ENCODE peak calls at places on chromosomes 4 and X, in seven cellular contexts. One of them, this sample, is unnamed.
A peak's percentile ranks its signal among the peaks of the same experiment; 100 is the strongest.

GRCh38 chr4:153488006-153488718 is 22.0 kb downstream of the TMEM131L start:
- DNase-seq in K562: no peak
- DNase-seq in SK-N-SH: no peak
- DNase-seq in GM12878: peak; percentile 94
- DNase-seq in H1: peak; percentile 48
- DNase-seq in HCT116: no peak
- DNase-seq in HepG2: no peak
- DNase-seq in this sample: no peak

GRCh38 chr4:151415978-151416377 is 7.0 kb downstream of the FHIP1A start:
- DNase-seq in HCT116: no peak
- DNase-seq in SK-N-SH: no peak
- DNase-seq in H1: no peak
- DNase-seq in GM12878: no peak
- DNase-seq in HepG2: no peak
- DNase-seq in K562: no peak
- DNase-seq in this sample: no peak

GRCh38 chr4:175891863-175892262 is 79.8 kb upstream of the GPM6A start:
- DNase-seq in K562: no peak
- DNase-seq in H1: no peak
- DNase-seq in HepG2: peak; percentile 3
- DNase-seq in GM12878: no peak
- DNase-seq in SK-N-SH: peak; percentile 1
- DNase-seq in HCT116: peak; percentile 38
- DNase-seq in this sample: peak; percentile 45

GRCh38 chrX:46686003-46686645 is 72.8 kb downstream of the SLC9A7 start:
- DNase-seq in H1: no peak
- DNase-seq in GM12878: no peak
- DNase-seq in HCT116: peak; percentile 12
- DNase-seq in SK-N-SH: peak; percentile 41
- DNase-seq in K562: peak; percentile 37
- DNase-seq in HepG2: peak; percentile 11
- DNase-seq in this sample: peak; percentile 42

GRCh38 chrX:24506082-24506481 is 41.0 kb downstream of the PDK3 start:
- DNase-seq in GM12878: peak; percentile 12
- DNase-seq in H1: no peak
- DNase-seq in K562: no peak
- DNase-seq in HCT116: no peak
- DNase-seq in SK-N-SH: no peak
- DNase-seq in HepG2: no peak
- DNase-seq in this sample: peak; percentile 54

GRCh38 chr4:166091146-166091545 is 218.1 kb downstream of the TLL1 start:
- DNase-seq in H1: no peak
- DNase-seq in HepG2: no peak
- DNase-seq in K562: no peak
- DNase-seq in HCT116: no peak
- DNase-seq in GM12878: no peak
- DNase-seq in SK-N-SH: no peak
- DNase-seq in this sample: no peak

GRCh38 chrX:134738986-134739744 is 80.9 kb upstream of the PLAC1 start:
- DNase-seq in HCT116: no peak
- DNase-seq in K562: no peak
- DNase-seq in GM12878: no peak
- DNase-seq in H1: no peak
- DNase-seq in SK-N-SH: no peak
- DNase-seq in HepG2: no peak
- DNase-seq in this sample: no peak

GRCh38 chr4:38723726-38724506 is 58.9 kb downstream of the TLR10 start:
- DNase-seq in SK-N-SH: no peak
- DNase-seq in HepG2: peak; percentile 15
- DNase-seq in GM12878: no peak
- DNase-seq in H1: no peak
- DNase-seq in HCT116: no peak
- DNase-seq in K562: peak; percentile 42
- DNase-seq in this sample: no peak

GRCh38 chrX:63658920-63659319 is 126.1 kb downstream of the ARHGEF9 start:
- DNase-seq in K562: no peak
- DNase-seq in SK-N-SH: no peak
- DNase-seq in HCT116: no peak
- DNase-seq in GM12878: no peak
- DNase-seq in H1: no peak
- DNase-seq in HepG2: no peak
- DNase-seq in this sample: no peak

GRCh38 chr4:150805183-150806025 is 209.7 kb downstream of the LRBA start:
- DNase-seq in K562: no peak
- DNase-seq in HCT116: no peak
- DNase-seq in SK-N-SH: no peak
- DNase-seq in HepG2: peak; percentile 43
- DNase-seq in GM12878: no peak
- DNase-seq in H1: no peak
- DNase-seq in this sample: no peak

GRCh38 chrX:3326721-3327120 is 19.7 kb downstream of the MXRA5 start:
- DNase-seq in HCT116: no peak
- DNase-seq in K562: no peak
- DNase-seq in HepG2: no peak
- DNase-seq in SK-N-SH: no peak
- DNase-seq in GM12878: no peak
- DNase-seq in H1: no peak
- DNase-seq in this sample: no peak

GRCh38 chrX:40176979-40177430 is 79.2 kb upstream of the BCOR start:
- DNase-seq in HepG2: peak; percentile 50
- DNase-seq in H1: peak; percentile 44
- DNase-seq in GM12878: no peak
- DNase-seq in SK-N-SH: peak; percentile 65
- DNase-seq in K562: no peak
- DNase-seq in HCT116: no peak
- DNase-seq in this sample: peak; percentile 38

GRCh38 chr4:109296545-109296944 is 5.9 kb downstream of the COL25A1 start:
- DNase-seq in K562: no peak
- DNase-seq in H1: no peak
- DNase-seq in SK-N-SH: no peak
- DNase-seq in HepG2: no peak
- DNase-seq in HCT116: no peak
- DNase-seq in GM12878: no peak
- DNase-seq in this sample: no peak

DNA sequence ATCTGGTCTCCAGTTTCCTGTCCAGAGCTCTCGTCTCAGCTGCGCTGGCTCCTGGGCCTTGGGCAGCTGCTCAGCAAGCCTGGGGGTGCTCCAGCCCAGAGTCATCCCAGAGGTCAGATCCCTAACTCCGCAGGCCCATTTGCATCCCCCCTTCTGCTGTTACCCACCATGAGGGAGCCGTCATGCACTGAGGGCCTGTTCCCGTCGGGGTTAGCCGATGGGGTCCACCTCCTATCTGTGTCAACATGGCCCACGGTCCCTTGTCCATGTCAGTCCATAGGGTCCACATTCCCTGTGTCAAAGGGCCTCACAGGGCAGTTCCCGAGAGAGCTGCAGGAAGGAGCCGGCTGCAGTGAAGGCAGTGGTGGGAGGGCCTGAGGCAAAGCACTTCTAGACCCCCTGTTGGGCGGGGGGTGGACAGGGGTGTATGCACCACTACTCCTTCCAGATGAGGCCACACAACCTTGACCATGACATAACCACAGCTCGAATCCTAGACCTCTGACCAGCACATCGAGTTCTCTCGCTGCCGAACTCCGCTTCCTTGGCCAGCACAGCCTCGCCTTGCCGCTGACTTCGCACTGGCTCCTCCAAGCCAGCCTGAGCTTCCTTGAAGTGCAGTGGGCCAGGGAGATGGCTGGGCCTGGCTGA is 24.9 kb downstream of the WDR1 start:
- DNase-seq in SK-N-SH: no peak
- DNase-seq in HCT116: no peak
- DNase-seq in K562: no peak
- DNase-seq in HepG2: no peak
- DNase-seq in GM12878: no peak
- DNase-seq in H1: no peak
- DNase-seq in this sample: no peak
- TF ChIP-seq JUND in SK-N-SH: no peak
- TF ChIP-seq JUND in HCT116: no peak
- TF ChIP-seq JUND in K562: no peak
- TF ChIP-seq JUND in HepG2: no peak
- TF ChIP-seq JUND in GM12878: no peak
- TF ChIP-seq JUND in H1: no peak
- TF ChIP-seq JUND in this sample: no peak

GRCh38 chrX:110791206-110791605 is 4.4 kb downstream of the CHRDL1 start:
- DNase-seq in SK-N-SH: no peak
- DNase-seq in HepG2: no peak
- DNase-seq in H1: no peak
- DNase-seq in HCT116: no peak
- DNase-seq in K562: no peak
- DNase-seq in GM12878: no peak
- DNase-seq in this sample: no peak

GRCh38 chrX:110786486-110786885 is 9.1 kb downstream of the CHRDL1 start:
- DNase-seq in HCT116: no peak
- DNase-seq in SK-N-SH: no peak
- DNase-seq in H1: no peak
- DNase-seq in HepG2: no peak
- DNase-seq in K562: no peak
- DNase-seq in GM12878: no peak
- DNase-seq in this sample: no peak
- TF ChIP-seq JUND in HCT116: no peak
- TF ChIP-seq JUND in SK-N-SH: no peak
- TF ChIP-seq JUND in H1: no peak
- TF ChIP-seq JUND in HepG2: no peak
- TF ChIP-seq JUND in K562: no peak
- TF ChIP-seq JUND in GM12878: no peak
- TF ChIP-seq JUND in this sample: no peak

GRCh38 chr4:185915271-185915670 is 103.3 kb upstream of the SORBS2 start:
- DNase-seq in SK-N-SH: no peak
- DNase-seq in K562: no peak
- DNase-seq in HepG2: no peak
- DNase-seq in H1: no peak
- DNase-seq in GM12878: no peak
- DNase-seq in HCT116: no peak
- DNase-seq in this sample: no peak

GRCh38 chr4:185909959-185910358 is 98.0 kb upstream of the SORBS2 start:
- DNase-seq in HepG2: no peak
- DNase-seq in HCT116: no peak
- DNase-seq in SK-N-SH: no peak
- DNase-seq in H1: no peak
- DNase-seq in GM12878: no peak
- DNase-seq in K562: no peak
- DNase-seq in this sample: no peak

GRCh38 chr4:185911556-185912064 is 99.6 kb upstream of the SORBS2 start:
- DNase-seq in H1: no peak
- DNase-seq in GM12878: no peak
- DNase-seq in K562: no peak
- DNase-seq in HCT116: no peak
- DNase-seq in HepG2: no peak
- DNase-seq in SK-N-SH: peak; percentile 71
- DNase-seq in this sample: no peak

GRCh38 chr4:185914583-185915199 is 102.7 kb upstream of the SORBS2 start:
- DNase-seq in K562: no peak
- DNase-seq in H1: no peak
- DNase-seq in SK-N-SH: peak; percentile 33
- DNase-seq in HepG2: peak; percentile 72
- DNase-seq in GM12878: no peak
- DNase-seq in HCT116: no peak
- DNase-seq in this sample: no peak

DNA sequence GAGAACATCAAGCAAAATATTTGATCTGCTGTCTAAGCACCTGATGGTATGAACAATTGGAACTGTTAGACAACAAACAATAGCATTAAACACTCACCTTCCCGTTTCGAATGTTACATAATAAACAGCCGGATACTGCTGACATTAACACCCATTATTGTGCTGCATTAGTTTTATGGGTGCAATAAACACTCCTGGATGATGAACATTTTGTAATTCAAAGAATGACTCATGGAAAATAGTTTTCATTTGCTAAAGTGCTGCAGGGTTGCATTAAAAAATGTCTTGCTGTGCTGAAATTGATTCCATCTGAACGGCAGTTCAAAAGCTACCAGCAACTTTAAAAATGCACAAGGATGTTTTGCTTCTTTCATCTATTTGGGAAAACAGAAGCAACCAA is 100.8 kb upstream of the SORBS2 start:
- DNase-seq in SK-N-SH: no peak
- DNase-seq in GM12878: no peak
- DNase-seq in HepG2: no peak
- DNase-seq in K562: no peak
- DNase-seq in HCT116: no peak
- DNase-seq in H1: no peak
- DNase-seq in this sample: no peak
- TF ChIP-seq JUND in SK-N-SH: no peak
- TF ChIP-seq JUND in GM12878: no peak
- TF ChIP-seq JUND in HepG2: no peak
- TF ChIP-seq JUND in K562: no peak
- TF ChIP-seq JUND in HCT116: no peak
- TF ChIP-seq JUND in H1: no peak
- TF ChIP-seq JUND in this sample: no peak

GRCh38 chr4:183441276-183441675 is 3.2 kb upstream of the CDKN2AIP start:
- DNase-seq in HCT116: no peak
- DNase-seq in GM12878: no peak
- DNase-seq in K562: no peak
- DNase-seq in SK-N-SH: no peak
- DNase-seq in H1: no peak
- DNase-seq in HepG2: no peak
- DNase-seq in this sample: no peak
- TF ChIP-seq JUND in HCT116: no peak
- TF ChIP-seq JUND in GM12878: no peak
- TF ChIP-seq JUND in K562: no peak
- TF ChIP-seq JUND in SK-N-SH: no peak
- TF ChIP-seq JUND in H1: no peak
- TF ChIP-seq JUND in HepG2: no peak
- TF ChIP-seq JUND in this sample: no peak